ENCODE peak calls at places on chromosomes 12 and 14, in seven cellular contexts. One of them, this sample, is unnamed.
A peak's percentile ranks its signal among the peaks of the same experiment; 100 is the strongest.

GRCh38 chr14:38065101-38065762 is 142.5 kb upstream of the SSTR1 start:
- DNase-seq in dorsolateral prefrontal cortex: no peak
- DNase-seq in GM13977: no peak
- DNase-seq in fibroblast of lung: no peak
- DNase-seq in endothelial cell of umbilical vein: no peak
- DNase-seq in nephron progenitor cell: no peak
- DNase-seq in uterus: no peak
- DNase-seq in this sample: no peak

GRCh38 chr14:63228221-63228620 is 24.0 kb downstream of the RHOJ start:
- DNase-seq in uterus: no peak
- DNase-seq in fibroblast of lung: no peak
- DNase-seq in nephron progenitor cell: no peak
- DNase-seq in dorsolateral prefrontal cortex: no peak
- DNase-seq in endothelial cell of umbilical vein: no peak
- DNase-seq in GM13977: no peak
- DNase-seq in this sample: no peak

GRCh38 chr14:102811254-102811963 is 34.2 kb downstream of the TRAF3 start:
- DNase-seq in fibroblast of lung: no peak
- DNase-seq in endothelial cell of umbilical vein: no peak
- DNase-seq in GM13977: no peak
- DNase-seq in uterus: no peak
- DNase-seq in dorsolateral prefrontal cortex: no peak
- DNase-seq in nephron progenitor cell: no peak
- DNase-seq in this sample: no peak

GRCh38 chr14:75441731-75442130 is 13.9 kb downstream of the JDP2 start:
- DNase-seq in GM13977: no peak
- DNase-seq in fibroblast of lung: no peak
- DNase-seq in uterus: no peak
- DNase-seq in endothelial cell of umbilical vein: no peak
- DNase-seq in nephron progenitor cell: no peak
- DNase-seq in dorsolateral prefrontal cortex: no peak
- DNase-seq in this sample: no peak

GRCh38 chr14:72652179-72652578 is 241.7 kb downstream of the DPF3 start:
- DNase-seq in dorsolateral prefrontal cortex: no peak
- DNase-seq in nephron progenitor cell: no peak
- DNase-seq in endothelial cell of umbilical vein: no peak
- DNase-seq in fibroblast of lung: peak; percentile 80
- DNase-seq in uterus: no peak
- DNase-seq in GM13977: no peak
- DNase-seq in this sample: no peak

GRCh38 chr12:32532951-32533350 is 133.6 kb downstream of the FGD4 start:
- DNase-seq in GM13977: no peak
- DNase-seq in fibroblast of lung: no peak
- DNase-seq in uterus: no peak
- DNase-seq in dorsolateral prefrontal cortex: no peak
- DNase-seq in nephron progenitor cell: no peak
- DNase-seq in endothelial cell of umbilical vein: no peak
- DNase-seq in this sample: no peak

GRCh38 chr14:93543766-93544165 is 113.0 kb downstream of the UNC79 start:
- DNase-seq in nephron progenitor cell: no peak
- DNase-seq in endothelial cell of umbilical vein: peak; percentile 23
- DNase-seq in dorsolateral prefrontal cortex: no peak
- DNase-seq in uterus: no peak
- DNase-seq in GM13977: peak; percentile 14
- DNase-seq in fibroblast of lung: peak; percentile 14
- DNase-seq in this sample: no peak

GRCh38 chr14:50725761-50726160 is 57.7 kb upstream of the SAV1 start:
- DNase-seq in GM13977: no peak
- DNase-seq in nephron progenitor cell: no peak
- DNase-seq in fibroblast of lung: no peak
- DNase-seq in dorsolateral prefrontal cortex: no peak
- DNase-seq in endothelial cell of umbilical vein: no peak
- DNase-seq in uterus: no peak
- DNase-seq in this sample: no peak

GRCh38 chr14:74219806-74220205 is 19.4 kb upstream of the VSX2 start:
- DNase-seq in fibroblast of lung: no peak
- DNase-seq in endothelial cell of umbilical vein: no peak
- DNase-seq in nephron progenitor cell: no peak
- DNase-seq in uterus: no peak
- DNase-seq in GM13977: no peak
- DNase-seq in dorsolateral prefrontal cortex: no peak
- DNase-seq in this sample: no peak

GRCh38 chr14:94989946-94990345 is 167.4 kb downstream of the DICER1 start:
- DNase-seq in dorsolateral prefrontal cortex: no peak
- DNase-seq in GM13977: no peak
- DNase-seq in fibroblast of lung: no peak
- DNase-seq in endothelial cell of umbilical vein: no peak
- DNase-seq in nephron progenitor cell: no peak
- DNase-seq in uterus: no peak
- DNase-seq in this sample: no peak

GRCh38 chr12:114401346-114402320 is 4.3 kb downstream of the TBX5 start:
- DNase-seq in GM13977: peak; percentile 18
- DNase-seq in dorsolateral prefrontal cortex: no peak
- DNase-seq in endothelial cell of umbilical vein: no peak
- DNase-seq in fibroblast of lung: no peak
- DNase-seq in uterus: no peak
- DNase-seq in nephron progenitor cell: no peak
- DNase-seq in this sample: no peak

GRCh38 chr12:47231456-47231855 is 151.7 kb upstream of the AMIGO2 start:
- DNase-seq in uterus: no peak
- DNase-seq in dorsolateral prefrontal cortex: no peak
- DNase-seq in GM13977: no peak
- DNase-seq in endothelial cell of umbilical vein: no peak
- DNase-seq in nephron progenitor cell: no peak
- DNase-seq in fibroblast of lung: no peak
- DNase-seq in this sample: no peak

GRCh38 chr12:93727195-93727811 is 50.1 kb downstream of the CRADD start:
- DNase-seq in fibroblast of lung: no peak
- DNase-seq in GM13977: no peak
- DNase-seq in dorsolateral prefrontal cortex: no peak
- DNase-seq in uterus: peak; percentile 44
- DNase-seq in endothelial cell of umbilical vein: no peak
- DNase-seq in nephron progenitor cell: no peak
- DNase-seq in this sample: no peak

GRCh38 chr12:108399514-108399913 is 60.4 kb upstream of the CMKLR1 start:
- DNase-seq in endothelial cell of umbilical vein: no peak
- DNase-seq in GM13977: no peak
- DNase-seq in uterus: peak; percentile 67
- DNase-seq in dorsolateral prefrontal cortex: peak; percentile 41
- DNase-seq in nephron progenitor cell: no peak
- DNase-seq in fibroblast of lung: no peak
- DNase-seq in this sample: no peak

GRCh38 chr12:105637470-105637869 is 307.0 kb downstream of the C12orf75 start:
- DNase-seq in nephron progenitor cell: no peak
- DNase-seq in fibroblast of lung: no peak
- DNase-seq in GM13977: no peak
- DNase-seq in endothelial cell of umbilical vein: no peak
- DNase-seq in dorsolateral prefrontal cortex: no peak
- DNase-seq in uterus: no peak
- DNase-seq in this sample: no peak

GRCh38 chr14:68951051-68951797 is 27.9 kb downstream of the ACTN1 start:
- DNase-seq in fibroblast of lung: peak; percentile 96
- DNase-seq in GM13977: no peak
- DNase-seq in uterus: peak; percentile 93
- DNase-seq in endothelial cell of umbilical vein: peak; percentile 74
- DNase-seq in nephron progenitor cell: no peak
- DNase-seq in dorsolateral prefrontal cortex: no peak
- DNase-seq in this sample: no peak

GRCh38 chr14:105527381-105528196 is 1.2 kb downstream of the TMEM121 start:
- DNase-seq in GM13977: no peak
- DNase-seq in dorsolateral prefrontal cortex: peak; percentile 29
- DNase-seq in fibroblast of lung: no peak
- DNase-seq in nephron progenitor cell: peak; percentile 36
- DNase-seq in uterus: peak; percentile 15
- DNase-seq in endothelial cell of umbilical vein: no peak
- DNase-seq in this sample: no peak

GRCh38 chr12:98828802-98829600 is 183.9 kb downstream of the APAF1 start:
- DNase-seq in uterus: no peak
- DNase-seq in endothelial cell of umbilical vein: no peak
- DNase-seq in dorsolateral prefrontal cortex: no peak
- DNase-seq in nephron progenitor cell: no peak
- DNase-seq in fibroblast of lung: peak; percentile 22
- DNase-seq in GM13977: no peak
- DNase-seq in this sample: no peak

GRCh38 chr12:123987022-123987421 is 14.0 kb downstream of the ZNF664 start:
- DNase-seq in nephron progenitor cell: no peak
- DNase-seq in uterus: no peak
- DNase-seq in GM13977: no peak
- DNase-seq in endothelial cell of umbilical vein: no peak
- DNase-seq in fibroblast of lung: no peak
- DNase-seq in dorsolateral prefrontal cortex: no peak
- DNase-seq in this sample: no peak

GRCh38 chr12:125742413-125742812 is 677.2 kb downstream of the AACS start:
- DNase-seq in fibroblast of lung: peak; percentile 88
- DNase-seq in GM13977: no peak
- DNase-seq in nephron progenitor cell: no peak
- DNase-seq in dorsolateral prefrontal cortex: peak; percentile 65
- DNase-seq in uterus: no peak
- DNase-seq in endothelial cell of umbilical vein: no peak
- DNase-seq in this sample: no peak

GRCh38 chr12:114355389-114356088 is 50.4 kb downstream of the TBX5 start:
- DNase-seq in endothelial cell of umbilical vein: no peak
- DNase-seq in nephron progenitor cell: peak; percentile 16
- DNase-seq in fibroblast of lung: no peak
- DNase-seq in uterus: no peak
- DNase-seq in GM13977: no peak
- DNase-seq in dorsolateral prefrontal cortex: no peak
- DNase-seq in this sample: no peak

GRCh38 chr14:40368314-40368713 is 936.1 kb upstream of the FBXO33 start:
- DNase-seq in dorsolateral prefrontal cortex: no peak
- DNase-seq in uterus: no peak
- DNase-seq in fibroblast of lung: peak; percentile 5
- DNase-seq in GM13977: no peak
- DNase-seq in endothelial cell of umbilical vein: no peak
- DNase-seq in nephron progenitor cell: no peak
- DNase-seq in this sample: no peak

GRCh38 chr12:105462841-105463240 is 132.3 kb downstream of the C12orf75 start:
- DNase-seq in uterus: no peak
- DNase-seq in endothelial cell of umbilical vein: no peak
- DNase-seq in GM13977: no peak
- DNase-seq in dorsolateral prefrontal cortex: no peak
- DNase-seq in fibroblast of lung: peak; percentile 80
- DNase-seq in nephron progenitor cell: no peak
- DNase-seq in this sample: no peak

DNA sequence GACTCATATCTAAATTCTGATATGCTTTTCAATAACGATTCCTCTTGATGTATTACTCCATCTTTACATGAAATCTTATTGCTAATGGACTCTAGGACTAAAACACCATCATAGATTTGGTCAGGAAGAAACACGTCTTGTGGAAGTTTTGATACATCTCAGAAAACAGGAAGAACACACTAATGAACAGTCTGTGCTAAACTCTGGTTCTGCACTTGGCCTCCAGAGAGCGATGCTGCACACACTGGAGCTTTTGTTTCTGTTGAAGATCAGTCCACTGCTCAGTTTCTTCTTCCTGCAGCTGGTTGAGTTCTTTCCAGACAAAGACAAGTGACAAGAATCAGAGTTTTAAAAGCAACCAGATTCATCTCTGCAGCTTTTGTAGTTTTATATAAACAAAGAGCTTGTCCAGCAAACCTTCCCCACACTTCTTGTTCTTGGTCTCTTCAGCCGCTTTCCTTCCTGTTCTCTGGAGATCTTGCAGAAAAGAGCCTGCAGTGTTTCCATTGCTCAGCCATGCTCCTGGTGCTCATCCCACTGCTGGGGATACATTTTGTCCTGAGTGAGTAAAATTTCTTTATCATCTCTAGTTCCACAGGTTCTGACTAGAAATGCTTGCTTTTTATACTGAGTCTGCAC is 229.1 kb upstream of the OR4E1 start:
- DNase-seq in dorsolateral prefrontal cortex: no peak
- DNase-seq in GM13977: no peak
- DNase-seq in endothelial cell of umbilical vein: peak; percentile 21
- DNase-seq in nephron progenitor cell: peak; percentile 16
- DNase-seq in uterus: no peak
- DNase-seq in fibroblast of lung: no peak
- DNase-seq in this sample: no peak
- TF ChIP-seq CTCF in dorsolateral prefrontal cortex: no peak
- TF ChIP-seq CTCF in GM13977: peak; percentile 15
- TF ChIP-seq CTCF in endothelial cell of umbilical vein: peak; percentile 49
- TF ChIP-seq CTCF in nephron progenitor cell: peak; percentile 33
- TF ChIP-seq CTCF in uterus: no peak
- TF ChIP-seq CTCF in fibroblast of lung: peak; percentile 24
- TF ChIP-seq CTCF in this sample: no peak

DNA sequence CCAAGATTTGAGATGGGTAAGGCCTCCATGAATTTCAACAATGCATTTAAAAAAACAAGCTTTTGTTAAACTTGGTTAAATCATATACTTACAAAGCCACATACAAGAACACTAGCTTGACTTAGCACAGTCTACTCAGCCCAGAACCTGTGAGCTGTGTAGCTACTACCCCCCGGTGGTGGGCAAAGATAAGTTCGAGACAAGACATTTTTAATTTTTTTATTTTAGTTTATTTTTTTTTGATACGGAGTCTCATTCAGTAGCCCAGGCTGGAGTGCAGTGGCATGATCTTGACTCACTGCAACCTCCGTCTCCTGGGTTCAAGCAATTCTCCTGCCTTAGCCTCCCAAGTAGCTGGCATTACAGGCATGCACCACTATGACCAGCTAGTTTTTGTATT is 3.7 kb upstream of the NECAP1 start:
- DNase-seq in fibroblast of lung: peak; percentile 73
- DNase-seq in dorsolateral prefrontal cortex: no peak
- DNase-seq in endothelial cell of umbilical vein: peak; percentile 84
- DNase-seq in uterus: no peak
- DNase-seq in nephron progenitor cell: peak; percentile 24
- DNase-seq in GM13977: no peak
- DNase-seq in this sample: no peak
- TF ChIP-seq CTCF in fibroblast of lung: peak; percentile 61
- TF ChIP-seq CTCF in dorsolateral prefrontal cortex: no peak
- TF ChIP-seq CTCF in endothelial cell of umbilical vein: peak; percentile 49
- TF ChIP-seq CTCF in uterus: no peak
- TF ChIP-seq CTCF in nephron progenitor cell: peak; percentile 47
- TF ChIP-seq CTCF in GM13977: peak; percentile 39
- TF ChIP-seq CTCF in this sample: peak; percentile 39

GRCh38 chr14:31561155-31561846 is at the start of gene NUBPL:
- DNase-seq in GM13977: peak; percentile 96
- DNase-seq in endothelial cell of umbilical vein: peak; percentile 95
- DNase-seq in nephron progenitor cell: peak; percentile 97
- DNase-seq in uterus: peak; percentile 96
- DNase-seq in dorsolateral prefrontal cortex: peak; percentile 94
- DNase-seq in fibroblast of lung: peak; percentile 94
- DNase-seq in this sample: peak; percentile 72
- TF ChIP-seq CTCF in GM13977: no peak
- TF ChIP-seq CTCF in endothelial cell of umbilical vein: no peak
- TF ChIP-seq CTCF in nephron progenitor cell: no peak
- TF ChIP-seq CTCF in uterus: no peak
- TF ChIP-seq CTCF in dorsolateral prefrontal cortex: no peak
- TF ChIP-seq CTCF in fibroblast of lung: no peak
- TF ChIP-seq CTCF in this sample: no peak

GRCh38 chr12:103751171-103751570 is 89.9 kb downstream of the NT5DC3 start:
- DNase-seq in dorsolateral prefrontal cortex: no peak
- DNase-seq in nephron progenitor cell: no peak
- DNase-seq in GM13977: peak; percentile 22
- DNase-seq in fibroblast of lung: no peak
- DNase-seq in endothelial cell of umbilical vein: no peak
- DNase-seq in uterus: no peak
- DNase-seq in this sample: no peak
- TF ChIP-seq CTCF in dorsolateral prefrontal cortex: no peak
- TF ChIP-seq CTCF in nephron progenitor cell: no peak
- TF ChIP-seq CTCF in GM13977: no peak
- TF ChIP-seq CTCF in fibroblast of lung: no peak
- TF ChIP-seq CTCF in endothelial cell of umbilical vein: peak; percentile 11
- TF ChIP-seq CTCF in uterus: no peak
- TF ChIP-seq CTCF in this sample: peak; percentile 1

This sample was measured in D721Med.